ENCODE peak calls at places on chromosome 4, in seven cellular contexts. One of them, this sample, is unnamed.

GRCh38 chr4:146834263-146835034 is 111.2 kb downstream of the TTC29 start:
- DNase-seq in IMR-90: no peak
- DNase-seq in mesendoderm: no peak
- DNase-seq in trophoblast cell: no peak
- DNase-seq in H9: no peak
- DNase-seq in mesenchymal stem cell: no peak
- DNase-seq in H1: no peak
- DNase-seq in this sample: no peak

GRCh38 chr4:35548921-35549320 is 695.4 kb downstream of the ARAP2 start:
- DNase-seq in IMR-90: no peak
- DNase-seq in mesendoderm: no peak
- DNase-seq in trophoblast cell: no peak
- DNase-seq in H9: no peak
- DNase-seq in mesenchymal stem cell: no peak
- DNase-seq in H1: no peak
- DNase-seq in this sample: no peak

GRCh38 chr4:42397256-42397634 is at the start of gene SHISA3:
- DNase-seq in IMR-90: no peak
- DNase-seq in mesendoderm: peak; percentile 87
- DNase-seq in trophoblast cell: no peak
- DNase-seq in H9: peak; percentile 70
- DNase-seq in mesenchymal stem cell: peak; percentile 37
- DNase-seq in H1: no peak
- DNase-seq in this sample: no peak

GRCh38 chr4:13626492-13627184 is 887 bp downstream of the BOD1L1 start:
- DNase-seq in IMR-90: no peak
- DNase-seq in mesendoderm: no peak
- DNase-seq in trophoblast cell: no peak
- DNase-seq in H9: no peak
- DNase-seq in mesenchymal stem cell: peak; percentile 16
- DNase-seq in H1: no peak
- DNase-seq in this sample: no peak

GRCh38 chr4:76420901-76421581 is at the start of gene CCDC158:
- DNase-seq in IMR-90: no peak
- DNase-seq in mesendoderm: no peak
- DNase-seq in trophoblast cell: no peak
- DNase-seq in H9: no peak
- DNase-seq in mesenchymal stem cell: no peak
- DNase-seq in H1: no peak
- DNase-seq in this sample: no peak

GRCh38 chr4:183402771-183403170 is 41.7 kb upstream of the CDKN2AIP start:
- DNase-seq in IMR-90: no peak
- DNase-seq in mesendoderm: no peak
- DNase-seq in trophoblast cell: no peak
- DNase-seq in H9: no peak
- DNase-seq in mesenchymal stem cell: peak; percentile 6
- DNase-seq in H1: no peak
- DNase-seq in this sample: no peak

GRCh38 chr4:149371021-149371420 is 444.6 kb downstream of the IQCM start:
- DNase-seq in IMR-90: peak; percentile 63
- DNase-seq in mesendoderm: peak; percentile 80
- DNase-seq in trophoblast cell: peak; percentile 11
- DNase-seq in H9: peak; percentile 42
- DNase-seq in mesenchymal stem cell: peak; percentile 52
- DNase-seq in H1: peak; percentile 7
- DNase-seq in this sample: peak; percentile 3

GRCh38 chr4:108272046-108272445 is 103.3 kb upstream of the LEF1 start:
- DNase-seq in IMR-90: peak; percentile 5
- DNase-seq in mesendoderm: no peak
- DNase-seq in trophoblast cell: no peak
- DNase-seq in H9: no peak
- DNase-seq in mesenchymal stem cell: peak; percentile 56
- DNase-seq in H1: no peak
- DNase-seq in this sample: no peak

GRCh38 chr4:11011249-11011648 is 326.7 kb upstream of the CLNK start:
- DNase-seq in IMR-90: no peak
- DNase-seq in mesendoderm: no peak
- DNase-seq in trophoblast cell: peak; percentile 16
- DNase-seq in H9: no peak
- DNase-seq in mesenchymal stem cell: no peak
- DNase-seq in H1: no peak
- DNase-seq in this sample: no peak

GRCh38 chr4:56215901-56216300 is 171.4 kb downstream of the AASDH start:
- DNase-seq in IMR-90: peak; percentile 7
- DNase-seq in mesendoderm: peak; percentile 41
- DNase-seq in trophoblast cell: no peak
- DNase-seq in H9: peak; percentile 42
- DNase-seq in mesenchymal stem cell: peak; percentile 28
- DNase-seq in H1: peak; percentile 23
- DNase-seq in this sample: no peak

GRCh38 chr4:2077537-2078460 is 18.7 kb downstream of the NAT8L start:
- DNase-seq in IMR-90: no peak
- DNase-seq in mesendoderm: no peak
- DNase-seq in trophoblast cell: no peak
- DNase-seq in H9: peak; percentile 24
- DNase-seq in mesenchymal stem cell: no peak
- DNase-seq in H1: no peak
- DNase-seq in this sample: no peak

GRCh38 chr4:38567448-38567847 is 96.6 kb upstream of the KLF3 start:
- DNase-seq in IMR-90: peak; percentile 21
- DNase-seq in mesendoderm: no peak
- DNase-seq in trophoblast cell: no peak
- DNase-seq in H9: no peak
- DNase-seq in mesenchymal stem cell: no peak
- DNase-seq in H1: no peak
- DNase-seq in this sample: no peak

GRCh38 chr4:107094332-107094731 is 58.2 kb upstream of the DKK2 start:
- DNase-seq in IMR-90: peak; percentile 20
- DNase-seq in mesendoderm: peak; percentile 76
- DNase-seq in trophoblast cell: no peak
- DNase-seq in H9: peak; percentile 25
- DNase-seq in mesenchymal stem cell: peak; percentile 48
- DNase-seq in H1: no peak
- DNase-seq in this sample: no peak

GRCh38 chr4:162239992-162240769 is 76.4 kb upstream of the FSTL5 start:
- DNase-seq in IMR-90: no peak
- DNase-seq in mesendoderm: no peak
- DNase-seq in trophoblast cell: no peak
- DNase-seq in H9: no peak
- DNase-seq in mesenchymal stem cell: no peak
- DNase-seq in H1: no peak
- DNase-seq in this sample: no peak

GRCh38 chr4:146699910-146700309 is 61.2 kb downstream of the POU4F2 start:
- DNase-seq in IMR-90: no peak
- DNase-seq in mesendoderm: no peak
- DNase-seq in trophoblast cell: no peak
- DNase-seq in H9: no peak
- DNase-seq in mesenchymal stem cell: no peak
- DNase-seq in H1: no peak
- DNase-seq in this sample: no peak

GRCh38 chr4:118032691-118033090 is 1.6 kb upstream of the NDST3 start:
- DNase-seq in IMR-90: peak; percentile 20
- DNase-seq in mesendoderm: peak; percentile 87
- DNase-seq in trophoblast cell: peak; percentile 66
- DNase-seq in H9: peak; percentile 52
- DNase-seq in mesenchymal stem cell: peak; percentile 45
- DNase-seq in H1: no peak
- DNase-seq in this sample: no peak

GRCh38 chr4:109982521-109982920 is 69.8 kb downstream of the EGF start:
- DNase-seq in IMR-90: no peak
- DNase-seq in mesendoderm: no peak
- DNase-seq in trophoblast cell: no peak
- DNase-seq in H9: no peak
- DNase-seq in mesenchymal stem cell: no peak
- DNase-seq in H1: no peak
- DNase-seq in this sample: no peak

GRCh38 chr4:25440478-25441030 is 63.5 kb downstream of the ANAPC4 start:
- DNase-seq in IMR-90: no peak
- DNase-seq in mesendoderm: no peak
- DNase-seq in trophoblast cell: no peak
- DNase-seq in H9: no peak
- DNase-seq in mesenchymal stem cell: no peak
- DNase-seq in H1: no peak
- DNase-seq in this sample: no peak

GRCh38 chr4:17758459-17758858 is 23.0 kb downstream of the FAM184B start:
- DNase-seq in IMR-90: no peak
- DNase-seq in mesendoderm: no peak
- DNase-seq in trophoblast cell: no peak
- DNase-seq in H9: no peak
- DNase-seq in mesenchymal stem cell: no peak
- DNase-seq in H1: no peak
- DNase-seq in this sample: no peak

GRCh38 chr4:155271557-155271956 is 63.1 kb downstream of the NPY2R start:
- DNase-seq in IMR-90: no peak
- DNase-seq in mesendoderm: peak; percentile 20
- DNase-seq in trophoblast cell: no peak
- DNase-seq in H9: no peak
- DNase-seq in mesenchymal stem cell: peak; percentile 5
- DNase-seq in H1: no peak
- DNase-seq in this sample: peak; percentile 11

DNA sequence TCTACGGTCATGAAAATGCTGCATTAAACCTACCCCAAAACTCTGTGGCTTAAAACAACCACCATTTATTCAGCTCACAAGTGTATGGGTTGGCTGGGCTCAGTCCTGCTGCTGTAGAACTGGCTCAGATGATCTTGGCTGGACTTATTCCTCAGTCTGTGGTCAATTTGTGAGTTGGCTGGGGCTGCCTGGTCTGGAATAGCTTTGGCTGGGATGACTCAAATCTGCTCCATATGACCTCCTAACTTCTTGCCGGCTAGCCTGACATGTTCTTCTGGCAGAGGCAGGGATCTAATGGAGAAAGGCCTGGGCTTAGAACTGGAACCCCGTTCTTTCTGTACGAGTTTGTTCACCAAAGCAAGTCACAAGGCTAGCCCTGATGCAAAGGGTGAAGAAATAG is 71.7 kb downstream of the CFAP299 start:
- DNase-seq in IMR-90: peak; percentile 88
- DNase-seq in mesendoderm: no peak
- DNase-seq in trophoblast cell: no peak
- DNase-seq in H9: no peak
- DNase-seq in mesenchymal stem cell: no peak
- DNase-seq in H1: no peak
- DNase-seq in this sample: no peak
- H3K18ac ChIP-seq in IMR-90: no peak overlapping the region
- H3K18ac ChIP-seq in mesendoderm: no peak overlapping the region
- H3K18ac ChIP-seq in trophoblast cell: no peak overlapping the region
- H3K18ac ChIP-seq in H9: no peak overlapping the region
- H3K18ac ChIP-seq in mesenchymal stem cell: no peak overlapping the region
- H3K18ac ChIP-seq in H1: no peak overlapping the region
- H3K18ac ChIP-seq in this sample: no peak overlapping the region

GRCh38 chr4:104964387-104965175 is 182.1 kb upstream of the TET2 start:
- DNase-seq in IMR-90: no peak
- DNase-seq in mesendoderm: no peak
- DNase-seq in trophoblast cell: no peak
- DNase-seq in H9: no peak
- DNase-seq in mesenchymal stem cell: no peak
- DNase-seq in H1: no peak
- DNase-seq in this sample: no peak
- H4K8ac ChIP-seq in IMR-90: no peak overlapping the region
- H4K8ac ChIP-seq in mesendoderm: no peak overlapping the region
- H4K8ac ChIP-seq in trophoblast cell: no peak overlapping the region
- H4K8ac ChIP-seq in H9: no peak overlapping the region
- H4K8ac ChIP-seq in mesenchymal stem cell: no peak overlapping the region
- H4K8ac ChIP-seq in H1: no peak overlapping the region
- H4K8ac ChIP-seq in this sample: no peak overlapping the region

DNA sequence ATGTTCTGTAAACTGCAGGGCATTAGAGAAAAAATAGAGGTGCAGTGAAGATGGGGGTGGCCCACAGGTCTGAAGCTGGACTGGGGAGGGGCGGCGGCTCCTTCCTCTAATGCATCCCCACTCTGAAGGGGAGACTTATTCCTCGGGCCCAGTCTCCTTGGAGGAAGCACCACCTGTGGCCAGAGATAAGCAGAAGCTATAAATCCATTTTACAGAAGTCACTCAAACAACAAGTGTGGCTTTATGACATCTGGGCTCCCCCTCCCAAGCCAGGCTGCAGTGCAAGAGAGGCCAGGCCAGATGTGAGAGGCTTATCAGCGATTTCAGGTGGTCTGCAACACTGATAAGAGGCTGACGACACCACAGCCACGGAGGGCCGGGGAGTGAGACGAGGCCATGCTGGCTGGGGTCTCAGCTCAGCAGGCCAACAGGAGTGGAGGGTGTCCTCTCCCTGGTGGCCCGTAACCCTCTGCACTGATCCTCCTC is 15.8 kb downstream of the CYTL1 start:
- DNase-seq in IMR-90: no peak
- DNase-seq in mesendoderm: peak; percentile 59
- DNase-seq in trophoblast cell: no peak
- DNase-seq in H9: no peak
- DNase-seq in mesenchymal stem cell: no peak
- DNase-seq in H1: no peak
- DNase-seq in this sample: no peak
- H3K18ac ChIP-seq in IMR-90: no peak overlapping the region
- H3K18ac ChIP-seq in mesendoderm: no peak overlapping the region
- H3K18ac ChIP-seq in trophoblast cell: no peak overlapping the region
- H3K18ac ChIP-seq in H9: no peak overlapping the region
- H3K18ac ChIP-seq in mesenchymal stem cell: no peak overlapping the region
- H3K18ac ChIP-seq in H1: no peak overlapping the region
- H3K18ac ChIP-seq in this sample: no peak overlapping the region

DNA sequence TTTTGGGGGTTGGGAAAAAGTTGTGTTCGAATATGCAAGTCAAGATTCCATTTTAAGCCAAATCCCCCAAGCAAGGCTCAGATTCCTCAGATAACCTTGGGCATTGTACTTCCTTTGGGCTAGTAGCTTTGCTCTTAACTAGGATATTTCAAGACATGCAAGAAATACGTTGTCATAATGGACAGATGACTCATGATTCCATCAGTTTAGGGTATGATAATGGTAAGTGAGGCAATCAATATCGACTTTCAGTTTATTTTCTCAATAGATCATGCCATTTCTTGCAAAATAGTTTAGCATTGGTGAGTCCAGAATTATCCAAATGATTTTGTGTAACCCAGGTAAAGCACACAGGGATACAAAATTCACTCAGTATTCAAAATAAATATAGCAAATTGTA is 25.4 kb downstream of the CFAP299 start:
- DNase-seq in IMR-90: peak; percentile 44
- DNase-seq in mesendoderm: no peak
- DNase-seq in trophoblast cell: no peak
- DNase-seq in H9: no peak
- DNase-seq in mesenchymal stem cell: no peak
- DNase-seq in H1: no peak
- DNase-seq in this sample: no peak
- H4K8ac ChIP-seq in IMR-90: no peak overlapping the region
- H4K8ac ChIP-seq in mesendoderm: no peak overlapping the region
- H4K8ac ChIP-seq in trophoblast cell: no peak overlapping the region
- H4K8ac ChIP-seq in H9: no peak overlapping the region
- H4K8ac ChIP-seq in mesenchymal stem cell: no peak overlapping the region
- H4K8ac ChIP-seq in H1: no peak overlapping the region
- H4K8ac ChIP-seq in this sample: no peak overlapping the region

DNA sequence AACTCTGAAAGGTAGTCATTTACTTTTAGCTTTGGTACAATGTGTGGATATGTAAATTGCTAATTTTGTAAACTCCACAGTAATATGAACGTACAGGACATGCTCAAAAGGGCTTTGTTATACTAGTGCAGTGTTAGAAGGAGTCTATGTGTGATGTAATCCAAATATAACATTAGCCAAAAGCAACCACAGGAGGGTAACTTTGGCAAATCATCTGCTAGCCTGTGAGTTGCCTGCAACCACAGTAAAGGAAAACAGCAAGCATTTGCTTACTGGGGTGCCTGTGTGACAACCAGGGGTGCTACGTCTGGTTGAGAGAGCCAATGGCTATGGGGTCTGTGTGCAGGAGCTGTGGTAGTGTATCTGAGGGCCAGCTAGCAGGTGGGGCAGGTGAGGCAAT is 245.8 kb downstream of the ADAMTS3 start:
- DNase-seq in IMR-90: no peak
- DNase-seq in mesendoderm: no peak
- DNase-seq in trophoblast cell: no peak
- DNase-seq in H9: no peak
- DNase-seq in mesenchymal stem cell: no peak
- DNase-seq in H1: no peak
- DNase-seq in this sample: no peak
- H3K18ac ChIP-seq in IMR-90: no peak overlapping the region
- H3K18ac ChIP-seq in mesendoderm: no peak overlapping the region
- H3K18ac ChIP-seq in trophoblast cell: no peak overlapping the region
- H3K18ac ChIP-seq in H9: no peak overlapping the region
- H3K18ac ChIP-seq in mesenchymal stem cell: no peak overlapping the region
- H3K18ac ChIP-seq in H1: no peak overlapping the region
- H3K18ac ChIP-seq in this sample: no peak overlapping the region